ENCODE peak calls at places on chromosomes 4 and X, in eight cellular contexts. F is amniotic stem cell, S is mesenteric fat pad, J is RCC 7860, Q is Caki2, L is C1 segment of cervical spinal cord, R is right cardiac atrium, M is nucleus accumbens. E is an unnamed sample.

GRCh38 chr4:62548108-62548524 is 1348.0 kb downstream of the ADGRL3 start:
- DNase-seq in F (no peak), R (peak; percentile 82), L (no peak), S (no peak), Q (no peak), J (no peak), M (no peak), E (no peak)

GRCh38 chrX:138777230-138777629 is 65.7 kb upstream of the FGF13 start:
- DNase-seq in L (no peak), R (no peak), M (no peak), J (no peak), F (no peak), S (no peak), Q (no peak), E (no peak)

GRCh38 chr4:13092702-13093101 is 391.4 kb downstream of the RAB28 start:
- DNase-seq in R (no peak), S (no peak), F (no peak), Q (no peak), M (no peak), J (no peak), L (no peak), E (no peak)

GRCh38 chr4:85486425-85487101 is 11.6 kb downstream of the ARHGAP24 start:
- DNase-seq in L (no peak), M (no peak), J (no peak), Q (no peak), R (no peak), F (no peak), S (no peak), E (no peak)

GRCh38 chrX:131827935-131828334 is 195.2 kb upstream of the STK26 start:
- DNase-seq in L (no peak), F (no peak), R (no peak), J (no peak), M (no peak), Q (no peak), S (no peak), E (no peak)

GRCh38 chr4:28557755-28558154 is 1697.1 kb downstream of the STIM2 start:
- DNase-seq in Q (no peak), S (no peak), M (no peak), R (no peak), L (no peak), J (no peak), F (peak; percentile 2), E (no peak)

GRCh38 chrX:14697453-14697852 is 168.1 kb downstream of the GLRA2 start:
- DNase-seq in L (no peak), F (no peak), M (no peak), J (peak; percentile 20), Q (no peak), S (no peak), R (peak; percentile 25), E (no peak)

GRCh38 chrX:105471597-105471996 is 251.1 kb upstream of the TEX13A start:
- DNase-seq in J (no peak), F (no peak), R (no peak), L (no peak), Q (no peak), M (no peak), S (no peak), E (no peak)

GRCh38 chrX:77436682-77437081 is 10.5 kb upstream of the FGF16 start:
- DNase-seq in L (no peak), F (no peak), J (peak; percentile 90), R (no peak), M (no peak), Q (no peak), S (no peak), E (no peak)

GRCh38 chrX:71859637-71860036 is 51.0 kb upstream of the NHSL2 start:
- DNase-seq in L (no peak), S (no peak), Q (peak; percentile 36), M (no peak), J (peak; percentile 9), F (peak; percentile 7), R (no peak), E (no peak)

GRCh38 chr4:38503689-38504395 is 160.2 kb upstream of the KLF3 start:
- DNase-seq in L (no peak), M (no peak), J (no peak), R (no peak), Q (no peak), F (no peak), S (no peak), E (no peak)

GRCh38 chrX:150146271-150146888 is 208.1 kb upstream of the EOLA2 start:
- DNase-seq in M (no peak), S (no peak), Q (no peak), L (no peak), R (no peak), J (peak; percentile 9), F (no peak), E (no peak)

GRCh38 chr4:148056879-148057278 is 325.0 kb downstream of the ARHGAP10 start:
- DNase-seq in Q (peak; percentile 50), F (no peak), S (no peak), R (peak; percentile 83), M (peak; percentile 19), J (peak; percentile 40), L (peak; percentile 37), E (no peak)

GRCh38 chr4:41359069-41359769 is 102.5 kb downstream of the UCHL1 start:
- DNase-seq in F (no peak), L (no peak), J (no peak), M (no peak), S (no peak), R (peak; percentile 63), Q (peak; percentile 92), E (no peak)

GRCh38 chr4:102819588-102820365 is 7.6 kb downstream of the UBE2D3 start:
- DNase-seq in J (no peak), M (no peak), L (no peak), F (no peak), Q (no peak), R (no peak), S (no peak), E (no peak)

GRCh38 chr4:88219099-88219498 is 60.7 kb upstream of the ABCG2 start:
- DNase-seq in S (no peak), F (peak; percentile 3), M (no peak), R (no peak), J (peak; percentile 39), L (no peak), Q (peak; percentile 32), E (no peak)

GRCh38 chr4:38805530-38806145 is 1.0 kb upstream of the TLR1 start:
- DNase-seq in L (no peak), S (no peak), J (peak; percentile 10), Q (no peak), F (no peak), R (peak; percentile 52), M (no peak), E (no peak)

GRCh38 chr4:153471691-153472080 is 5.5 kb downstream of the TMEM131L start:
- DNase-seq in R (no peak), L (no peak), F (no peak), Q (no peak), J (no peak), M (no peak), S (no peak), E (no peak)

GRCh38 chrX:129925305-129926092 is 19.5 kb downstream of the UTP14A start:
- DNase-seq in S (no peak), J (peak; percentile 13), F (peak; percentile 28), L (peak; percentile 20), R (peak; percentile 80), Q (peak; percentile 70), M (peak; percentile 41), E (peak; percentile 32)

GRCh38 chr4:76546282-76547166 is 111.5 kb downstream of the SHROOM3 start:
- DNase-seq in L (no peak), M (no peak), Q (peak; percentile 71), S (no peak), R (no peak), J (peak; percentile 72), F (peak; percentile 17), E (peak; percentile 85)

GRCh38 chr4:48752256-48752655 is 27.8 kb downstream of the FRYL start:
- DNase-seq in L (no peak), J (no peak), Q (no peak), F (no peak), M (no peak), R (no peak), S (no peak), E (no peak)

GRCh38 chr4:1792832-1793495 is at the start of gene FGFR3:
- DNase-seq in F (no peak), M (no peak), J (no peak), S (no peak), R (no peak), L (no peak), Q (peak; percentile 25), E (no peak)

GRCh38 chr4:2802618-2803531 is 10.0 kb downstream of the SH3BP2 start:
- DNase-seq in M (no peak), Q (no peak), J (no peak), F (no peak), L (no peak), S (no peak), R (peak; percentile 55), E (no peak)

GRCh38 chrX:14616876-14617275 is 87.5 kb downstream of the GLRA2 start:
- DNase-seq in Q (no peak), F (no peak), R (no peak), S (no peak), J (no peak), L (no peak), M (no peak), E (no peak)

GRCh38 chr4:4249876-4250275 is 1.9 kb upstream of the TMEM128 start:
- DNase-seq in L (no peak), R (no peak), S (no peak), F (no peak), M (no peak), Q (no peak), J (no peak), E (no peak)

GRCh38 chr4:84632092-84632491 is 49.2 kb downstream of the CDS1 start:
- DNase-seq in R (no peak), J (no peak), L (no peak), M (no peak), F (no peak), Q (no peak), S (no peak), E (no peak)

GRCh38 chrX:101482296-101482695 is 3.0 kb upstream of the ARMCX4 start:
- DNase-seq in J (no peak), S (no peak), R (no peak), M (no peak), Q (no peak), L (no peak), F (no peak), E (no peak)

GRCh38 chrX:65932173-65933084 is 107.5 kb downstream of the VSIG4 start:
- DNase-seq in R (no peak), S (no peak), Q (peak; percentile 72), J (peak; percentile 34), M (peak; percentile 23), L (no peak), F (no peak), E (no peak)

GRCh38 chr4:162675661-162676060 is 491.0 kb downstream of the NAF1 start:
- DNase-seq in S (no peak), J (no peak), M (no peak), L (no peak), F (no peak), Q (no peak), R (no peak), E (no peak)

GRCh38 chrX:72110051-72110926 is 21.4 kb downstream of the RTL5 start:
- DNase-seq in L (no peak), J (no peak), M (no peak), Q (no peak), F (no peak), S (no peak), R (no peak), E (no peak)

E was measured in BJ.